ENCODE peak calls at places on chromosomes 7 and 10, in nine cellular contexts. One of them, this sample, is unnamed.

GRCh38 chr10:46106410-46107255 is 60.6 kb upstream of the MSMB start:
- DNase-seq in AG10803: peak; percentile 25
- DNase-seq in globus pallidus: peak; percentile 62
- DNase-seq in adrenal gland: peak; percentile 76
- DNase-seq in amniotic epithelial cell: peak; percentile 51
- DNase-seq in activated T-cell treated with anti-CD3 and anti-CD28 coated beads, Interleukin-2, amount 50 U/mL, for 72 hours: peak; percentile 73
- DNase-seq in NCI-H1092 treated with DMSO at 0.1 percent for 48 hours: peak; percentile 26
- DNase-seq in dermis microvascular lymphatic vessel endothelial cell: peak; percentile 14
- DNase-seq in C1 segment of cervical spinal cord: no peak
- DNase-seq in this sample: no peak

GRCh38 chr7:14766747-14767146 is 135.8 kb downstream of the DGKB start:
- DNase-seq in AG10803: peak; percentile 74
- DNase-seq in globus pallidus: no peak
- DNase-seq in adrenal gland: no peak
- DNase-seq in amniotic epithelial cell: no peak
- DNase-seq in activated T-cell treated with anti-CD3 and anti-CD28 coated beads, Interleukin-2, amount 50 U/mL, for 72 hours: no peak
- DNase-seq in NCI-H1092 treated with DMSO at 0.1 percent for 48 hours: no peak
- DNase-seq in dermis microvascular lymphatic vessel endothelial cell: no peak
- DNase-seq in C1 segment of cervical spinal cord: no peak
- DNase-seq in this sample: no peak

GRCh38 chr7:139041378-139042053 is 5.7 kb upstream of the ZC3HAV1L start:
- DNase-seq in AG10803: no peak
- DNase-seq in globus pallidus: no peak
- DNase-seq in adrenal gland: no peak
- DNase-seq in amniotic epithelial cell: no peak
- DNase-seq in activated T-cell treated with anti-CD3 and anti-CD28 coated beads, Interleukin-2, amount 50 U/mL, for 72 hours: no peak
- DNase-seq in NCI-H1092 treated with DMSO at 0.1 percent for 48 hours: no peak
- DNase-seq in dermis microvascular lymphatic vessel endothelial cell: no peak
- DNase-seq in C1 segment of cervical spinal cord: no peak
- DNase-seq in this sample: no peak

GRCh38 chr10:89426230-89426868 is 12.0 kb downstream of the IFIT5 start:
- DNase-seq in AG10803: peak; percentile 68
- DNase-seq in globus pallidus: peak; percentile 55
- DNase-seq in adrenal gland: no peak
- DNase-seq in amniotic epithelial cell: peak; percentile 62
- DNase-seq in activated T-cell treated with anti-CD3 and anti-CD28 coated beads, Interleukin-2, amount 50 U/mL, for 72 hours: no peak
- DNase-seq in NCI-H1092 treated with DMSO at 0.1 percent for 48 hours: peak; percentile 17
- DNase-seq in dermis microvascular lymphatic vessel endothelial cell: peak; percentile 39
- DNase-seq in C1 segment of cervical spinal cord: no peak
- DNase-seq in this sample: no peak

GRCh38 chr7:127588697-127589482 is 679 bp downstream of the ARF5 start:
- DNase-seq in AG10803: peak; percentile 48
- DNase-seq in globus pallidus: peak; percentile 59
- DNase-seq in adrenal gland: peak; percentile 41
- DNase-seq in amniotic epithelial cell: peak; percentile 41
- DNase-seq in activated T-cell treated with anti-CD3 and anti-CD28 coated beads, Interleukin-2, amount 50 U/mL, for 72 hours: peak; percentile 42
- DNase-seq in NCI-H1092 treated with DMSO at 0.1 percent for 48 hours: peak; percentile 76
- DNase-seq in dermis microvascular lymphatic vessel endothelial cell: no peak
- DNase-seq in C1 segment of cervical spinal cord: no peak
- DNase-seq in this sample: peak; percentile 71

GRCh38 chr7:125644113-125644512 is 714.5 kb upstream of the POT1 start:
- DNase-seq in AG10803: no peak
- DNase-seq in globus pallidus: no peak
- DNase-seq in adrenal gland: no peak
- DNase-seq in amniotic epithelial cell: no peak
- DNase-seq in activated T-cell treated with anti-CD3 and anti-CD28 coated beads, Interleukin-2, amount 50 U/mL, for 72 hours: no peak
- DNase-seq in NCI-H1092 treated with DMSO at 0.1 percent for 48 hours: no peak
- DNase-seq in dermis microvascular lymphatic vessel endothelial cell: no peak
- DNase-seq in C1 segment of cervical spinal cord: no peak
- DNase-seq in this sample: peak; percentile 19

GRCh38 chr10:72800000-72800740 is 93.4 kb upstream of the OIT3 start:
- DNase-seq in AG10803: peak; percentile 75
- DNase-seq in globus pallidus: no peak
- DNase-seq in adrenal gland: no peak
- DNase-seq in amniotic epithelial cell: peak; percentile 34
- DNase-seq in activated T-cell treated with anti-CD3 and anti-CD28 coated beads, Interleukin-2, amount 50 U/mL, for 72 hours: no peak
- DNase-seq in NCI-H1092 treated with DMSO at 0.1 percent for 48 hours: peak; percentile 14
- DNase-seq in dermis microvascular lymphatic vessel endothelial cell: peak; percentile 72
- DNase-seq in C1 segment of cervical spinal cord: no peak
- DNase-seq in this sample: no peak

GRCh38 chr10:131934769-131935168 is 34.0 kb downstream of the PPP2R2D start:
- DNase-seq in AG10803: no peak
- DNase-seq in globus pallidus: no peak
- DNase-seq in adrenal gland: no peak
- DNase-seq in amniotic epithelial cell: no peak
- DNase-seq in activated T-cell treated with anti-CD3 and anti-CD28 coated beads, Interleukin-2, amount 50 U/mL, for 72 hours: no peak
- DNase-seq in NCI-H1092 treated with DMSO at 0.1 percent for 48 hours: no peak
- DNase-seq in dermis microvascular lymphatic vessel endothelial cell: no peak
- DNase-seq in C1 segment of cervical spinal cord: no peak
- DNase-seq in this sample: no peak

GRCh38 chr10:3624367-3624766 is 160.6 kb downstream of the KLF6 start:
- DNase-seq in AG10803: peak; percentile 8
- DNase-seq in globus pallidus: no peak
- DNase-seq in adrenal gland: no peak
- DNase-seq in amniotic epithelial cell: peak; percentile 80
- DNase-seq in activated T-cell treated with anti-CD3 and anti-CD28 coated beads, Interleukin-2, amount 50 U/mL, for 72 hours: peak; percentile 16
- DNase-seq in NCI-H1092 treated with DMSO at 0.1 percent for 48 hours: no peak
- DNase-seq in dermis microvascular lymphatic vessel endothelial cell: no peak
- DNase-seq in C1 segment of cervical spinal cord: no peak
- DNase-seq in this sample: no peak

This sample was measured in NCI-H1105.